ENCODE peak calls at places on chromosomes 4 and X, in ten cellular contexts. M is GM12865; T is C1 segment of cervical spinal cord; R is AG08395; G is spleen; Q is choroid plexus epithelial cell; W is KBM-7; Y is GM23248; F is CD8-positive, alpha-beta T cell; B is heart left ventricle. O is an unnamed sample.

GRCh38 chr4:38085394-38086150 is 125.4 kb downstream of the PTTG2 start:
- DNase-seq in M (no peak), T (no peak), R (no peak), G (no peak), Q (no peak), W (no peak), Y (peak), F (no peak), B (no peak), O (no peak)

GRCh38 chrX:17580529-17581155 is 156.7 kb upstream of the SCML1 start:
- DNase-seq in M (no peak), T (no peak), R (peak), G (no peak), Q (peak), W (no peak), Y (peak), F (no peak), B (no peak), O (no peak)

GRCh38 chr4:45327544-45327943 is 601.2 kb upstream of the GNPDA2 start:
- DNase-seq in M (no peak), T (no peak), R (no peak), G (no peak), Q (peak), W (no peak), Y (no peak), F (no peak), B (no peak), O (no peak)

GRCh38 chr4:89837385-89837995 is 529 bp upstream of the SNCA start:
- DNase-seq in M (no peak), T (peak), R (no peak), G (peak), Q (peak), W (peak), Y (peak), F (no peak), B (peak), O (peak)

GRCh38 chr4:1295405-1296055 is 5.8 kb downstream of the MAEA start:
- DNase-seq in M (no peak), T (no peak), R (no peak), G (peak), Q (no peak), W (no peak), Y (no peak), F (no peak), B (no peak), O (peak)

GRCh38 chrX:72048515-72049455 is 82.9 kb downstream of the RTL5 start:
- DNase-seq in M (peak), T (no peak), R (no peak), G (no peak), Q (no peak), W (peak), Y (no peak), F (no peak), B (no peak), O (peak)

GRCh38 chrX:149259241-149259640 is 245.9 kb downstream of the IDS start:
- DNase-seq in M (no peak), T (no peak), R (peak), G (no peak), Q (peak), W (no peak), Y (peak), F (no peak), B (no peak), O (no peak)

GRCh38 chr4:111400736-111401135 is 744.5 kb upstream of the FAM241A start:
- DNase-seq in M (no peak), T (peak), R (peak), G (no peak), Q (peak), W (no peak), Y (peak), F (no peak), B (no peak), O (no peak)

GRCh38 chr4:8702020-8702495 is 109.5 kb downstream of the CPZ start:
- DNase-seq in M (no peak), T (no peak), R (no peak), G (peak), Q (no peak), W (no peak), Y (no peak), F (no peak), B (no peak), O (no peak)

GRCh38 chrX:103404225-103405008 is 28.1 kb downstream of the BEX3 start:
- DNase-seq in M (peak), T (peak), R (peak), G (no peak), Q (peak), W (peak), Y (peak), F (peak), B (peak), O (peak)

GRCh38 chr4:47187608-47188007 is 156.2 kb downstream of the GABRB1 start:
- DNase-seq in M (no peak), T (no peak), R (no peak), G (no peak), Q (no peak), W (no peak), Y (no peak), F (no peak), B (no peak), O (no peak)

GRCh38 chr4:2607107-2607506 is 70.7 kb downstream of the FAM193A start:
- DNase-seq in M (no peak), T (no peak), R (no peak), G (no peak), Q (no peak), W (no peak), Y (no peak), F (no peak), B (no peak), O (no peak)

GRCh38 chrX:129792586-129793291 is 13.0 kb downstream of the SASH3 start:
- DNase-seq in M (no peak), T (no peak), R (no peak), G (peak), Q (no peak), W (no peak), Y (no peak), F (no peak), B (no peak), O (peak)

GRCh38 chr4:110867981-110868380 is 245.1 kb upstream of the PITX2 start:
- DNase-seq in M (no peak), T (no peak), R (no peak), G (no peak), Q (no peak), W (no peak), Y (no peak), F (no peak), B (no peak), O (no peak)

GRCh38 chrX:138745215-138745614 is 33.7 kb upstream of the FGF13 start:
- DNase-seq in M (peak), T (no peak), R (peak), G (no peak), Q (peak), W (peak), Y (peak), F (no peak), B (no peak), O (no peak)

GRCh38 chrX:40107291-40108083 is 9.7 kb upstream of the BCOR start:
- DNase-seq in M (peak), T (no peak), R (no peak), G (peak), Q (no peak), W (no peak), Y (peak), F (no peak), B (peak), O (peak)

GRCh38 chr4:87030606-87031441 is 96.0 kb downstream of the AFF1 start:
- DNase-seq in M (no peak), T (no peak), R (peak), G (no peak), Q (peak), W (peak), Y (peak), F (no peak), B (no peak), O (no peak)

GRCh38 chrX:39757971-39758370 is 339.8 kb downstream of the BCOR start:
- DNase-seq in M (no peak), T (no peak), R (peak), G (no peak), Q (peak), W (no peak), Y (peak), F (no peak), B (no peak), O (no peak)

GRCh38 chrX:5236749-5237148 is 991.9 kb downstream of the NLGN4X start:
- DNase-seq in M (no peak), T (no peak), R (no peak), G (no peak), Q (no peak), W (no peak), Y (no peak), F (no peak), B (no peak), O (no peak)

GRCh38 chrX:2767631-2768455 is 16.0 kb downstream of the XG start:
- DNase-seq in M (no peak), T (no peak), R (peak), G (no peak), Q (peak), W (no peak), Y (peak), F (no peak), B (peak), O (no peak)

GRCh38 chrX:149881081-149881711 is at the start of gene MAGEA8:
- DNase-seq in M (peak), T (no peak), R (no peak), G (no peak), Q (no peak), W (no peak), Y (no peak), F (no peak), B (no peak), O (no peak)

O was measured in sciatic nerve.